ENCODE peak calls at places on chromosomes 3 and 15, in ten cellular contexts. H is heart right ventricle; J is NCI-H1436; O is astrocyte; K is NCI-H774; F is H54; L is ovary; A is activated T-cell treated with anti-CD3 and anti-CD28 coated beads, Interleukin-2, amount 50 U/mL, for 48 hours; Q is cerebellar cortex; G is CD8-positive, alpha-beta T cell. I is an unnamed sample.

GRCh38 chr3:186841637-186842036 is 873 bp upstream of the ADIPOQ start:
- DNase-seq in H (peak; percentile 0), J (no peak), Q (no peak), G (no peak), O (no peak), K (no peak), A (no peak), F (no peak), L (no peak), I (no peak)

GRCh38 chr3:134373278-134373941 is 837 bp downstream of the AMOTL2 start:
- DNase-seq in G (no peak), A (no peak), Q (peak; percentile 78), J (peak; percentile 22), L (peak; percentile 86), F (peak; percentile 70), O (peak; percentile 90), H (peak; percentile 93), K (peak; percentile 44), I (no peak)

GRCh38 chr15:78216276-78217229 is 17.8 kb downstream of the ACSBG1 start:
- DNase-seq in L (no peak), G (no peak), H (peak; percentile 87), Q (peak; percentile 22), K (no peak), O (no peak), F (peak; percentile 32), J (no peak), A (no peak), I (no peak)

GRCh38 chr3:125123906-125124305 is 68.1 kb upstream of the HEG1 start:
- DNase-seq in H (no peak), O (peak; percentile 93), L (no peak), A (no peak), Q (no peak), G (no peak), J (no peak), K (no peak), F (no peak), I (no peak)

GRCh38 chr15:90141646-90142045 is 39.4 kb upstream of the IDH2 start:
- DNase-seq in A (no peak), Q (no peak), J (no peak), K (no peak), L (no peak), G (no peak), O (peak; percentile 50), F (peak; percentile 41), H (no peak), I (no peak)

GRCh38 chr15:89341316-89342005 is 6.8 kb upstream of the POLG start:
- DNase-seq in J (no peak), O (no peak), L (no peak), G (no peak), A (no peak), K (peak; percentile 53), H (no peak), F (no peak), Q (peak; percentile 51), I (no peak)

GRCh38 chr3:72050048-72050632 is 265.2 kb upstream of the PROK2 start:
- DNase-seq in A (no peak), K (peak; percentile 2), F (no peak), O (no peak), L (no peak), H (no peak), Q (no peak), J (no peak), G (no peak), I (no peak)

GRCh38 chr3:149673393-149673792 is 15.6 kb upstream of the WWTR1 start:
- DNase-seq in A (no peak), F (no peak), L (no peak), K (no peak), Q (no peak), J (no peak), G (no peak), O (peak; percentile 77), H (no peak), I (no peak)

GRCh38 chr3:193702967-193703366 is 110.0 kb downstream of the OPA1 start:
- DNase-seq in A (no peak), F (no peak), O (peak; percentile 68), G (no peak), H (no peak), L (no peak), K (no peak), Q (no peak), J (no peak), I (no peak)

GRCh38 chr15:66581972-66582537 is 16.3 kb upstream of the LCTL start:
- DNase-seq in H (no peak), J (no peak), Q (no peak), L (no peak), F (no peak), G (no peak), A (no peak), O (no peak), K (no peak), I (no peak)

GRCh38 chr3:53845103-53845880 is 927 bp downstream of the CHDH start:
- DNase-seq in H (peak; percentile 44), J (no peak), A (peak; percentile 27), Q (peak; percentile 64), F (no peak), L (peak; percentile 70), K (no peak), O (peak; percentile 29), G (peak; percentile 42), I (no peak)

GRCh38 chr15:60421544-60421943 is 23.8 kb upstream of the ANXA2 start:
- DNase-seq in J (no peak), O (peak; percentile 77), L (no peak), Q (no peak), F (no peak), H (no peak), K (no peak), G (no peak), A (no peak), I (no peak)

GRCh38 chr15:93238641-93239040 is 149.6 kb upstream of the RGMA start:
- DNase-seq in F (no peak), H (no peak), Q (no peak), K (no peak), L (no peak), G (no peak), A (no peak), O (no peak), J (no peak), I (no peak)

GRCh38 chr3:157335677-157336076 is 101.0 kb upstream of the PTX3 start:
- DNase-seq in F (peak; percentile 53), O (peak; percentile 78), A (no peak), H (no peak), J (no peak), L (no peak), G (no peak), K (no peak), Q (no peak), I (no peak)

GRCh38 chr3:127680146-127680661 is 7.5 kb downstream of the ABTB1 start:
- DNase-seq in K (no peak), O (no peak), Q (no peak), J (no peak), L (peak; percentile 12), H (no peak), F (no peak), G (peak; percentile 47), A (peak; percentile 9), I (no peak)

GRCh38 chr15:55401786-55402246 is 6.3 kb downstream of the CCPG1 start:
- DNase-seq in J (no peak), A (no peak), F (no peak), H (no peak), G (no peak), O (no peak), K (no peak), L (no peak), Q (no peak), I (no peak)

GRCh38 chr3:190131329-190131728 is 10.6 kb upstream of the P3H2 start:
- DNase-seq in O (peak; percentile 74), H (no peak), G (no peak), F (no peak), L (no peak), Q (no peak), J (no peak), A (no peak), K (no peak), I (no peak)

GRCh38 chr3:32712506-32713055 is 27.6 kb downstream of the CNOT10 start:
- DNase-seq in L (no peak), A (no peak), J (no peak), Q (no peak), K (no peak), H (no peak), G (no peak), F (no peak), O (no peak), I (no peak)

GRCh38 chr15:78174398-78174797 is 25.2 kb downstream of the IDH3A start:
- DNase-seq in G (no peak), J (no peak), H (no peak), A (no peak), Q (no peak), O (no peak), F (no peak), K (no peak), L (no peak), I (no peak)

GRCh38 chr3:46712191-46713047 is 5.2 kb downstream of the PRSS50 start:
- DNase-seq in L (no peak), G (peak; percentile 39), A (peak; percentile 11), F (no peak), Q (no peak), K (no peak), O (no peak), J (no peak), H (no peak), I (no peak)

GRCh38 chr15:100737214-100737613 is 134.8 kb downstream of the ASB7 start:
- DNase-seq in G (no peak), H (no peak), L (no peak), F (no peak), Q (no peak), K (no peak), J (no peak), O (no peak), A (no peak), I (no peak)

GRCh38 chr3:123156276-123156995 is 45.3 kb upstream of the SEC22A start:
- DNase-seq in L (no peak), A (no peak), F (no peak), J (no peak), H (no peak), Q (no peak), K (no peak), O (no peak), G (peak; percentile 39), I (no peak)

GRCh38 chr3:141045849-141046248 is 5.3 kb upstream of the SPSB4 start:
- DNase-seq in L (no peak), A (no peak), K (no peak), J (no peak), F (no peak), O (no peak), G (no peak), H (no peak), Q (no peak), I (no peak)

GRCh38 chr3:150248116-150248864 is 159.8 kb upstream of the TSC22D2 start:
- DNase-seq in K (no peak), O (peak; percentile 93), L (no peak), J (no peak), H (no peak), Q (no peak), F (no peak), G (no peak), A (no peak), I (no peak)

GRCh38 chr3:71498053-71498452 is 85.5 kb downstream of the FOXP1 start:
- DNase-seq in G (no peak), A (no peak), H (no peak), J (no peak), L (no peak), K (no peak), F (no peak), O (peak; percentile 74), Q (peak; percentile 48), I (no peak)

GRCh38 chr15:69499521-69500201 is 47.0 kb downstream of the RPLP1 start:
- DNase-seq in O (no peak), K (no peak), F (no peak), A (no peak), G (no peak), H (peak; percentile 44), J (no peak), Q (peak; percentile 81), L (no peak), I (no peak)

GRCh38 chr15:85527907-85528306 is 147.5 kb downstream of the AKAP13 start:
- DNase-seq in J (no peak), Q (no peak), F (no peak), G (no peak), K (no peak), H (peak; percentile 79), L (no peak), O (peak; percentile 80), A (no peak), I (no peak)

GRCh38 chr3:108391917-108392585 is 95.7 kb downstream of the HHLA2 start:
- DNase-seq in A (no peak), K (no peak), H (no peak), F (no peak), J (no peak), Q (peak; percentile 16), O (peak; percentile 81), L (no peak), G (no peak), I (no peak)

I was measured in NCI-H2081 treated with DMSO at 0.1 percent for 48 hours.